ENCODE peak calls at places on chromosomes 12 and 14, in five cellular contexts. Y is GM06990; M is CD8-positive, alpha-beta T cell; W is AG09309; G is CD8-positive, alpha-beta memory T cell. D is an unnamed sample.

GRCh38 chr12:43551271-43551970 is 582 bp downstream of the ADAMTS20 start:
- DNase-seq in M (no peak), W (no peak), Y (no peak), G (no peak), D (no peak)

GRCh38 chr12:19220861-19221466 is 91.4 kb downstream of the PLEKHA5 start:
- DNase-seq in W (no peak), M (no peak), G (no peak), Y (no peak), D (no peak)

GRCh38 chr14:105500036-105500725 is 9.1 kb downstream of the TEDC1 start:
- DNase-seq in M (no peak), G (no peak), W (no peak), Y (peak), D (no peak)

GRCh38 chr14:30270200-30271161 is 288.5 kb upstream of the G2E3 start:
- DNase-seq in Y (peak), M (peak), G (peak), W (peak), D (peak)

GRCh38 chr14:94768521-94769412 is 1.1 kb downstream of the GSC start:
- DNase-seq in W (no peak), M (peak), Y (no peak), G (no peak), D (peak)

GRCh38 chr14:53767566-53767965 is 189.1 kb downstream of the BMP4 start:
- DNase-seq in W (no peak), Y (no peak), G (no peak), M (no peak), D (no peak)

GRCh38 chr14:97312910-97313309 is 515.7 kb downstream of the VRK1 start:
- DNase-seq in M (no peak), G (no peak), W (no peak), Y (no peak), D (no peak)

GRCh38 chr14:101406921-101407320 is 154.4 kb upstream of the DIO3 start:
- DNase-seq in Y (no peak), W (no peak), G (no peak), M (no peak), D (no peak)

GRCh38 chr12:116939734-116940133 is 29.0 kb downstream of the FBXW8 start:
- DNase-seq in G (no peak), W (no peak), Y (no peak), M (no peak), D (no peak)

GRCh38 chr12:45721954-45722353 is 7.6 kb upstream of the ARID2 start:
- DNase-seq in W (no peak), Y (no peak), G (no peak), M (no peak), D (no peak)
- H3K4me3 ChIP-seq in W (no peak), Y (no peak), G (no peak), M (no peak), D (no peak)

DNA sequence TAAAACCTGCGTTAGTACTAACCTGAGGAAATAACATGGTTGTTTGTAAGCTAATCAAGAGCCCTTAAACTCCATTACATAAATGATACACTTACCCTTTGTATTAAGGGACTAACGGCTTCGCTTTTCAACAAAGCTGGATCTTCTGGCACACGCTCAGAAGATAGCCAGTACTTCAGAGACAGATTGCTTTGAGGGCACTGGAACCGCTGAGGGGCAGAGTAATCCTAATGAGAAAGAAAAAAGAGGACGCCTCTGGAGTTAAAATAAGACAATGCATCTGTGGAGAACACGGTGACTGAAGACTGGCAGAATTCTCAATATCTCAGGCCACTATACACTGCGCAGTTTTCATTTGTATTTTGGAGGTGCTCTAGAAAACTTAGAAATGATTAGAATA is 1.5 kb upstream of the KTN1 start:
- DNase-seq in M (no peak), G (no peak), W (no peak), Y (no peak), D (no peak)
- H3K4me3 ChIP-seq in M (no peak), G (no peak), W (no peak), Y (no peak), D (peak)

GRCh38 chr14:35338731-35339405 is 46.7 kb downstream of the PSMA6 start:
- DNase-seq in Y (no peak), W (no peak), G (no peak), M (no peak), D (no peak)

GRCh38 chr14:35340616-35341453 is 48.7 kb downstream of the PSMA6 start:
- DNase-seq in Y (no peak), G (no peak), M (no peak), W (no peak), D (peak)

GRCh38 chr14:35341454-35342159 is 49.4 kb downstream of the PSMA6 start:
- DNase-seq in M (peak), G (peak), Y (no peak), W (peak), D (peak)

GRCh38 chr14:35337557-35338255 is 45.5 kb downstream of the PSMA6 start:
- DNase-seq in W (no peak), Y (no peak), G (no peak), M (no peak), D (no peak)

DNA sequence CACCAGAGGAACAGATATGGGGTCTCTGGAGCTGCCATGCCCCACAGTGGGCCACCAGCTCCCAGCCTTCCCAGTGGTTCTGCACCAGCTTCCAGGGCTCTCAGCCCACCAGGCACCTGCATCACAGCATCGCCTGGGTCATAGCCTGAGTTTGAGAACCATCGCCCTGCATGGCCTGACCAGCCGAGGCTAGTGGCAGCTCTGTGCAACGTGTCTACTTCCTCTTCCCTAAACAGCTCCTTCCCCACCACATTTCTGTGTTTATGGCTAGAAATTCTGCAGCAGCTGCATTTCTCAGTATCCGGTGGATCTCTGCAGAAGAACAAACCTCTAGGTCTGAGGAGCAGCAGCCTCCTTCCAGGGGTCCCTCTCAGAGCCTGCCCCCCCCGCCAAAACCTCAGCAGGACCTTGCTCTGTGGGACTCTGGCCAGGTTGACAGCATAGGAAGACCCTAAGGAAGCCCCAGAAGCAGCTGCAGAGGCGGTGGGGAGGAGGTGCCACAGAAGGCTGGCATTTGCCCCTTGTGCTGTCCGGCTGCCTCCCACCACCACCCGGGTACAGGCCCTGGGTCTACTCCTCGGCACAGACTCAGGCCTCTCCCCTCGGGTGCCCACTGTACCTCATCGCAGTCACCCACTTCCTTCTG is 47.7 kb downstream of the PSMA6 start:
- DNase-seq in M (no peak), G (no peak), W (no peak), Y (no peak), D (no peak)
- H3K4me3 ChIP-seq in M (no peak), G (no peak), W (no peak), Y (no peak), D (no peak)

GRCh38 chr14:99576761-99577705 is 27.0 kb downstream of the CCDC85C start:
- DNase-seq in W (no peak), G (no peak), M (no peak), Y (no peak), D (no peak)

GRCh38 chr14:99579903-99580570 is 24.0 kb downstream of the CCDC85C start:
- DNase-seq in M (no peak), W (no peak), Y (no peak), G (no peak), D (no peak)

GRCh38 chr14:99581371-99581770 is 22.6 kb downstream of the CCDC85C start:
- DNase-seq in M (no peak), Y (no peak), W (no peak), G (no peak), D (no peak)

GRCh38 chr14:99578541-99579044 is 25.4 kb downstream of the CCDC85C start:
- DNase-seq in W (no peak), G (no peak), Y (no peak), M (no peak), D (no peak)

GRCh38 chr14:99579077-99579836 is 24.8 kb downstream of the CCDC85C start:
- DNase-seq in M (no peak), Y (no peak), W (no peak), G (no peak), D (no peak)
- H3K4me3 ChIP-seq in M (no peak), Y (no peak), W (no peak), G (no peak), D (no peak)

GRCh38 chr14:50830932-50831703 is at the start of gene NIN:
- DNase-seq in Y (peak), W (no peak), M (peak), G (peak), D (peak)
- H3K4me3 ChIP-seq in Y (peak), W (peak), M (peak), G (peak), D (peak)

GRCh38 chr12:3542156-3542555 is 51.2 kb downstream of the PRMT8 start:
- DNase-seq in Y (no peak), W (no peak), M (no peak), G (no peak), D (no peak)

GRCh38 chr12:3544296-3544965 is 53.4 kb downstream of the PRMT8 start:
- DNase-seq in G (no peak), M (no peak), W (no peak), Y (no peak), D (no peak)

GRCh38 chr12:3545121-3545796 is 54.3 kb downstream of the PRMT8 start:
- DNase-seq in W (no peak), Y (no peak), G (no peak), M (no peak), D (no peak)

GRCh38 chr12:3542911-3543310 is 51.9 kb downstream of the PRMT8 start:
- DNase-seq in G (no peak), Y (no peak), M (no peak), W (no peak), D (no peak)

GRCh38 chr12:3543826-3544225 is 52.8 kb downstream of the PRMT8 start:
- DNase-seq in M (no peak), W (no peak), Y (no peak), G (no peak), D (no peak)
- H3K4me3 ChIP-seq in M (no peak), W (no peak), Y (no peak), G (no peak), D (no peak)

GRCh38 chr14:61761959-61762786 is at the start of gene SNAPC1:
- DNase-seq in W (peak), M (peak), Y (peak), G (peak), D (peak)

GRCh38 chr14:61768240-61768639 is 6.0 kb downstream of the SNAPC1 start:
- DNase-seq in W (no peak), Y (no peak), M (no peak), G (no peak), D (no peak)

GRCh38 chr14:61764342-61765122 is 2.3 kb downstream of the SNAPC1 start:
- DNase-seq in G (no peak), M (no peak), Y (no peak), W (no peak), D (no peak)

GRCh38 chr14:61766136-61766535 is 3.9 kb downstream of the SNAPC1 start:
- DNase-seq in G (no peak), W (no peak), M (no peak), Y (no peak), D (no peak)

GRCh38 chr14:61765225-61765943 is 3.2 kb downstream of the SNAPC1 start:
- DNase-seq in W (no peak), M (no peak), G (no peak), Y (no peak), D (no peak)
- H3K4me3 ChIP-seq in W (no peak), M (no peak), G (no peak), Y (no peak), D (peak)

D was measured in psoas muscle.